ENCODE peak calls at places on chromosomes 3 and 15, in four cellular contexts. M is endothelial cell of umbilical vein; B is CD8-positive, alpha-beta T cell; H is Panc1. R is an unnamed sample. For H3K9me3, the result is how much of the 10 kb centered on the place peaks cover.

GRCh38 chr3:170493712-170494182 is 75.1 kb downstream of the CLDN11 start:
- DNase-seq in M (no peak), H (no peak), B (no peak), R (peak)

GRCh38 chr3:73716418-73716817 is 91.7 kb upstream of the PDZRN3 start:
- DNase-seq in H (no peak), B (no peak), M (no peak), R (no peak)

GRCh38 chr3:160447544-160447943 is 2.0 kb downstream of the TRIM59 start:
- DNase-seq in B (no peak), H (no peak), M (peak), R (no peak)

GRCh38 chr3:156373095-156373494 is 181.8 kb downstream of the SSR3 start:
- DNase-seq in H (no peak), M (no peak), B (no peak), R (no peak)

GRCh38 chr15:99963096-99963825 is 230.0 kb upstream of the LYSMD4 start:
- DNase-seq in H (no peak), B (peak), M (no peak), R (no peak)

GRCh38 chr3:17233398-17233800 is 348.6 kb downstream of the PLCL2 start:
- DNase-seq in M (peak), B (no peak), H (peak), R (peak)

GRCh38 chr15:65085990-65086679 is 9.6 kb downstream of the KBTBD13 start:
- DNase-seq in H (no peak), M (peak), B (no peak), R (no peak)

GRCh38 chr15:56917652-56918045 is 795 bp upstream of the TCF12 start:
- DNase-seq in M (no peak), H (no peak), B (no peak), R (no peak)

GRCh38 chr3:123750659-123751420 is 133.3 kb downstream of the MYLK start:
- DNase-seq in B (no peak), H (no peak), M (peak), R (peak)

GRCh38 chr3:90024986-90025385 is 917.6 kb downstream of the EPHA3 start:
- DNase-seq in M (no peak), H (no peak), B (no peak), R (no peak)

GRCh38 chr3:124837065-124837464 is 50.1 kb downstream of the ITGB5 start:
- DNase-seq in M (peak), B (no peak), H (no peak), R (no peak)

GRCh38 chr3:152683521-152683999 is 151.4 kb upstream of the P2RY1 start:
- DNase-seq in B (no peak), H (no peak), M (no peak), R (no peak)

GRCh38 chr15:81303241-81304225 is 20.4 kb downstream of the STARD5 start:
- DNase-seq in H (no peak), M (no peak), B (no peak), R (no peak)

GRCh38 chr3:61876797-61877196 is 315.4 kb downstream of the PTPRG start:
- DNase-seq in H (no peak), B (no peak), M (no peak), R (peak)

GRCh38 chr3:128322030-128323022 is 144.4 kb downstream of the DNAJB8 start:
- DNase-seq in H (peak), M (peak), B (peak), R (peak)

GRCh38 chr15:32668942-32669341 is 27.4 kb downstream of the SCG5 start:
- DNase-seq in H (no peak), B (no peak), M (no peak), R (no peak)

GRCh38 chr3:55128201-55128870 is 200.5 kb upstream of the LRTM1 start:
- DNase-seq in H (no peak), B (no peak), M (no peak), R (no peak)

GRCh38 chr3:63910873-63911272 is 1.3 kb downstream of the SCAANT1 start:
- DNase-seq in B (no peak), M (peak), H (no peak), R (no peak)

GRCh38 chr3:63909431-63909830 is 2.8 kb downstream of the SCAANT1 start:
- DNase-seq in M (no peak), H (no peak), B (no peak), R (peak)

GRCh38 chr3:63905731-63906620 is 6.2 kb downstream of the SCAANT1 start:
- DNase-seq in B (no peak), H (no peak), M (no peak), R (no peak)

GRCh38 chr3:63908776-63909175 is 3.4 kb downstream of the SCAANT1 start:
- DNase-seq in M (no peak), B (no peak), H (no peak), R (no peak)

GRCh38 chr3:63908081-63908736 is 4.0 kb downstream of the SCAANT1 start:
- DNase-seq in B (no peak), M (peak), H (no peak), R (no peak)
- TF ChIP-seq CTCF in B (no peak), M (no peak), H (peak), R (peak)

GRCh38 chr15:71761649-71762048 is 48.7 kb upstream of the NR2E3 start:
- DNase-seq in M (peak), H (no peak), B (no peak), R (peak)

GRCh38 chr15:71757741-71758530 is 52.4 kb upstream of the NR2E3 start:
- DNase-seq in B (no peak), H (no peak), M (no peak), R (no peak)

GRCh38 chr15:71758716-71759115 is 51.6 kb upstream of the NR2E3 start:
- DNase-seq in B (no peak), H (no peak), M (no peak), R (no peak)

GRCh38 chr15:71756574-71757352 is 53.6 kb upstream of the NR2E3 start:
- DNase-seq in H (no peak), M (no peak), B (no peak), R (no peak)

GRCh38 chr15:71760852-71761251 is 49.5 kb upstream of the NR2E3 start:
- DNase-seq in H (no peak), B (no peak), M (no peak), R (no peak)
- H3K27ac ChIP-seq in H (no peak), B (no peak), M (peak), R (no peak)

DNA sequence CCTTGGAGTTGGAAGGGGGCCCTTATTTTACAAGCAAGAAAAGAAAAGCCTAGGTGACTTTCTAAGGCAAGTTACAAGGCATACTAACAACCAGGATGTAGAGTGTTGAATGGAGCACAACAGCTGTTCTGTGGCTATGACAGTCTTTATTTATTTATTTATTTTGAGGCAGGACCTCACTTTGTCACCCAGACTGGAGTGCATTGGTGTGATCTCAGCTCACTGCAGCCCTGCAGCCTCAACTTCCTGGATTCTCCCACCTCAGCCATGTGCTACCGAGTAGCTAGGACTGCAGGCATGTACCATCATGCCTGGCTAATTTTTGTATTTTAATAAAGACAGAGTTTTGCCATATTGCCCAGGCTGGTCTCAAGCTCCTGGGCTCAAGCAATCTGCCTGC is 973.4 kb downstream of the ROBO1 start:
- DNase-seq in M (no peak), H (no peak), B (no peak), R (no peak)
- H3K9me3 ChIP-seq in M (under half), H (under half), B (under half), R (under half)

GRCh38 chr3:93973160-93974126 is at the start of gene PROS1:
- DNase-seq in H (peak), M (peak), B (peak), R (no peak)
- TF ChIP-seq CTCF in H (peak), M (no peak), B (no peak), R (no peak)

GRCh38 chr15:89898146-89898545 is 4.4 kb upstream of the AP3S2 start:
- DNase-seq in M (no peak), H (no peak), B (no peak), R (no peak)
- H3K27ac ChIP-seq in M (no peak), H (peak), B (no peak), R (no peak)

DNA sequence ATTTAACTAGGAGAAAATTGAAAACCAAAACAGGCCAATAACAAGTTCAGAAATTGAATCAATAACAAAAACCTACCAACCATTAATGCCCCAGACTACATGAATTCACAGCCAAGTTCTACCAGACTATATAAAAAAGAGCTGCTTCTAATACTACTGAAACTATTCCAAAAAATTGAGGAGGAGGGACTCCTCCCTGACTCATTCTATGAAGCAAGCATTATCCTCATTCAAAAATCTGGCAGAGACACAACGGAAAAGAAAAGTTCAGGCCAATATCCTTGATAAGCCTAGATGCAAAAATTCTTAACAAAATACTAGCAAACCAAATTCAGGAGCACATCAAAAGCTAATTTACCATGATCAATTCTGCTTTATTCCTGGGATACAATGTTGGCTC is 573.9 kb upstream of the GRM7 start:
- DNase-seq in H (no peak), B (no peak), M (no peak), R (no peak)
- H3K9me3 ChIP-seq in H (under half), B (under half), M (under half), R (under half)